ENCODE peak calls at places on chromosome X, in four cellular contexts. U, Q, L and I are unnamed samples.

GRCh38 chrX:136268051-136269048 is 17.1 kb upstream of the MAP7D3 start:
- DNase-seq in Q (peak), L (peak), U (no peak), I (peak)

GRCh38 chrX:98350940-98351339 is 1467.2 kb downstream of the RPA4 start:
- DNase-seq in L (no peak), U (no peak), Q (no peak), I (no peak)

GRCh38 chrX:105191878-105192277 is 28.6 kb downstream of the TEX13A start:
- DNase-seq in L (no peak), Q (no peak), U (no peak), I (no peak)

GRCh38 chrX:72366178-72366577 is 60.5 kb upstream of the CITED1 start:
- DNase-seq in L (no peak), Q (peak), U (no peak), I (no peak)

GRCh38 chrX:13903405-13903804 is 86.5 kb upstream of the GPM6B start:
- DNase-seq in U (no peak), Q (no peak), L (no peak), I (no peak)

GRCh38 chrX:65407157-65407626 is 127.4 kb downstream of the LAS1L start:
- DNase-seq in Q (no peak), L (no peak), U (no peak), I (no peak)

GRCh38 chrX:126655061-126655460 is 102.4 kb upstream of the DCAF12L1 start:
- DNase-seq in U (no peak), L (no peak), Q (no peak), I (no peak)

GRCh38 chrX:100980608-100981497 is 11.3 kb downstream of the ARL13A start:
- DNase-seq in Q (no peak), L (peak), U (no peak), I (peak)

GRCh38 chrX:115260330-115260729 is 26.4 kb upstream of the LRCH2 start:
- DNase-seq in U (no peak), Q (no peak), L (no peak), I (no peak)

GRCh38 chrX:40433160-40433559 is 147.6 kb upstream of the ATP6AP2 start:
- DNase-seq in L (peak), Q (no peak), U (no peak), I (no peak)

GRCh38 chrX:119402588-119402987 is 3.5 kb downstream of the SLC25A43 start:
- DNase-seq in L (no peak), U (no peak), Q (no peak), I (no peak)

GRCh38 chrX:2701600-2701999 is 10.5 kb downstream of the CD99 start:
- DNase-seq in U (peak), Q (no peak), L (no peak), I (no peak)

GRCh38 chrX:3548743-3549441 is 164.6 kb downstream of the PRKX start:
- DNase-seq in L (peak), U (no peak), Q (no peak), I (peak)

GRCh38 chrX:115344885-115345653 is 55.6 kb downstream of the LUZP4 start:
- DNase-seq in L (peak), Q (no peak), U (no peak), I (peak)

GRCh38 chrX:85963736-85964135 is 83.6 kb downstream of the CHM start:
- DNase-seq in U (no peak), Q (no peak), L (peak), I (no peak)

GRCh38 chrX:153488231-153488914 is 6.4 kb upstream of the BGN start:
- DNase-seq in Q (peak), U (no peak), L (peak), I (no peak)

GRCh38 chrX:68675466-68675865 is 28.0 kb downstream of the STARD8 start:
- DNase-seq in L (no peak), U (no peak), Q (no peak), I (no peak)

GRCh38 chrX:148380614-148381561 is 119.5 kb upstream of the AFF2 start:
- DNase-seq in U (peak), Q (no peak), L (no peak), I (no peak)

GRCh38 chrX:9131066-9131465 is 97.1 kb upstream of the FAM9B start:
- DNase-seq in L (no peak), Q (no peak), U (no peak), I (no peak)

GRCh38 chrX:142089193-142089592 is 115.9 kb downstream of the MAGEC2 start:
- DNase-seq in Q (no peak), L (no peak), U (no peak), I (no peak)

GRCh38 chrX:106649523-106650428 is 38.0 kb downstream of the RADX start:
- DNase-seq in U (peak), L (no peak), Q (no peak), I (no peak)

GRCh38 chrX:107454302-107454701 is 4.8 kb downstream of the FRMPD3 start:
- DNase-seq in U (no peak), L (no peak), Q (no peak), I (peak)

GRCh38 chrX:129593137-129593536 is 53.1 kb downstream of the OCRL start:
- DNase-seq in L (no peak), U (no peak), Q (peak), I (no peak)

GRCh38 chrX:809081-809480 is 178.5 kb downstream of the SHOX start:
- DNase-seq in U (no peak), Q (no peak), L (no peak), I (no peak)

GRCh38 chrX:73577368-73577767 is 14.4 kb downstream of the CHIC1 start:
- DNase-seq in L (no peak), U (no peak), Q (no peak), I (no peak)

GRCh38 chrX:40945366-40945713 is 139.9 kb upstream of the USP9X start:
- DNase-seq in U (peak), Q (peak), L (no peak), I (peak)

GRCh38 chrX:125826080-125826479 is 340.0 kb downstream of the DCAF12L2 start:
- DNase-seq in L (no peak), Q (no peak), U (no peak), I (no peak)

GRCh38 chrX:38804481-38805293 is 3.4 kb downstream of the MID1IP1 start:
- DNase-seq in L (no peak), Q (peak), U (no peak), I (no peak)

GRCh38 chrX:133254666-133255065 is 36.5 kb upstream of the TFDP3 start:
- DNase-seq in U (no peak), Q (no peak), L (peak), I (no peak)

GRCh38 chrX:112849010-112849409 is 8.4 kb upstream of the AMOT start:
- DNase-seq in L (no peak), U (no peak), Q (no peak), I (no peak)

GRCh38 chrX:43813898-43814297 is 68.4 kb downstream of the MAOB start:
- DNase-seq in L (no peak), U (no peak), Q (no peak), I (peak)

GRCh38 chrX:118862086-118862485 is 38.5 kb downstream of the ZCCHC12 start:
- DNase-seq in Q (no peak), U (no peak), L (no peak), I (no peak)

GRCh38 chrX:135087867-135088266 is 32.5 kb downstream of the ETDB start:
- DNase-seq in U (no peak), L (no peak), Q (no peak), I (no peak)

GRCh38 chrX:135081695-135082094 is 29.8 kb upstream of the RTL8A start:
- DNase-seq in L (no peak), U (no peak), Q (no peak), I (no peak)

GRCh38 chrX:135089126-135089525 is 31.2 kb downstream of the ETDB start:
- DNase-seq in Q (no peak), U (no peak), L (no peak), I (no peak)

DNA sequence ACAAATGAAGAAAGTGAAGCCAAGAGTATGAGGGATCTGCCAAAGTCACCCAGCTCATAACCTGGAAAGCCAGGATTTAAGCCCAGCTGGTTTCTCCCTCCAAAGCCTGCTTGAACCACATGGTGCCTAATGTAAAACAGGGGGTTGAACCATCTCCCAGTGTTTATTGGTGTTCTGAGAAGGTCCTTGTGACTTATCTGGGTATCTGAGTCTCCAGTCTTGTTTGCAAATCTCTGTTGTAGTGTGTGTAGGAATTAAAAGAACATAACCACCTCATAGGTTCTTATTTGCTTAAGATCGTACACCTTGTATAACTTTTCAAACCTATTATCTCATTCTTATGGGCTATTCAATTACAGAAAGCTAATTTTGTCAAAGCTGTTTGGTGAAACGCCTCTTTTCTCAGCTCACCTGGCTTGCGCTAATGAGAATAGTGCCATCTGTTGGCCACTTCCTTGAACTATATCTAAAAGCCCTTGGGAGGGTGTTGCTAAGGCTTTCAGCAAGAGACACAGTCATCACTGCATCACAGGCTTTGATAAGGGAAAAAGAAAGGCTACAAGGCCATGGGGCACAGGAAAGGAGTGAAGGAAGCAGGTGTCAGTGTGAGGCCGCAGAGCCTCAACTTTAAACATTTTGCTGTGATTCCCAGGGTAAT is 34.0 kb downstream of the ETDB start:
- DNase-seq in U (peak), Q (peak), L (peak), I (peak)
- TF ChIP-seq ZNF274 in U (no peak), Q (no peak), L (no peak), I (no peak)

DNA sequence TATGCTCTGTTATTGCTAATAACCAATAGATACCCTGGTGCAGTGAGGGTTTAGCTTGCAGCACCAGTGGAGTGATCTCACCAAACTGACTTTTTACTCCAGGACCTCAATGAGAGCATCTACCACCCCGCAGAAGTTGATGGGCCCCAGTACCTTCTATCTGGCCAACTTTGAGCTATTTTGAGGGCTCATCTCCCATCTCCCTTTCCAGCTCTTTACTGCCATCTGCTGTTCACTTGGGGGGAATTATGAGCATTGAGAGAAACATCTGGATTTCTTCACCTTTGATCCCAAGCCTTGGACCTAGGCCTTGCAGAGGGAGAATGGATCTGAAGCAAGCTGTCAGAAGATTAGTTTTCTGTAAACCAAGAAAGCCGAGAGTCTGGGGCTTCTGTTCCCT is 143.6 kb downstream of the TMEM164 start:
- DNase-seq in L (peak), U (no peak), Q (peak), I (peak)
- TF ChIP-seq ZNF274 in L (no peak), U (no peak), Q (no peak), I (no peak)

GRCh38 chrX:47650164-47651042 is at the start of gene ELK1:
- DNase-seq in L (peak), Q (peak), U (peak), I (peak)

GRCh38 chrX:47649781-47650163 is 591 bp downstream of the ELK1 start:
- DNase-seq in L (no peak), U (no peak), Q (no peak), I (no peak)

GRCh38 chrX:47646636-47647035 is 3.7 kb downstream of the ELK1 start:
- DNase-seq in Q (no peak), L (no peak), U (no peak), I (no peak)

GRCh38 chrX:47649302-47649701 is 1.1 kb downstream of the ELK1 start:
- DNase-seq in L (no peak), Q (peak), U (no peak), I (no peak)

GRCh38 chrX:47648376-47648775 is 2.0 kb downstream of the ELK1 start:
- DNase-seq in Q (no peak), L (no peak), U (no peak), I (no peak)
- TF ChIP-seq ZNF274 in Q (no peak), L (no peak), U (no peak), I (no peak)

DNA sequence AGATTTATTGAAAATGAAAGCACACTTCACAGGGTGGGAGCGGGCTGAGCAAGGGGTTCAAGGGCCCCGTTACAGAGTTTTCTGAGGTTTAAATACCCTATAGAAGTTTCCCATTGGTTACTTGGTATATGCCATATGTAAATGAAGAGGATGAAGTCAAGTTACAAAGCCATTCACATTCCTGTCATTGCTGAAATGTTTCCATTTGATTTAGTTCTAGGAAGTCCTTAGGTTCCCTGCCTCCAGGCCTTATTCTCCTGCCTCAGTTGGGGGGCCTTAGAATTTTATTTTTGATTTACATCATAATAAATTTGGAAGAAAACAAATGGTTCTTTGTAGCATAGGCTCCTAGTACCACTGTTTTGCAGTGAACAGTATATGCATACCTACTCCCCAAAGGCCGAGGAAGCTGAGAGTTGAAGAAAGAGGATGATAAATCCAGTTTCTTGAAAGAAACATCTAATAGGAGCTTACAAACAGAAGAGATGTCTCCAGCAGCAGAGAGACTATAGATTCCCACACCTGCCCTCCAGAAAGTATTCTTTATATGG is 31.8 kb downstream of the SERTM2 start:
- DNase-seq in U (no peak), Q (no peak), L (no peak), I (no peak)
- TF ChIP-seq ZNF274 in U (no peak), Q (no peak), L (no peak), I (no peak)

GRCh38 chrX:71067079-71067478 is 1.1 kb downstream of the SNX12 start:
- DNase-seq in U (no peak), Q (no peak), L (no peak), I (no peak)
- TF ChIP-seq ZNF274 in U (no peak), Q (no peak), L (no peak), I (no peak)